ENCODE peak calls at places on chromosomes 3 and 15, in nine cellular contexts. Z is GM20000, N is tibial nerve, H is astrocyte of the spinal cord, K is progenitor cell of endocrine pancreas, G is neural progenitor cell, R is AG04450, W is mesothelial cell of epicardium, Y is AG04449. X is an unnamed sample.

GRCh38 chr3:187669675-187670504 is at the start of gene SST:
- DNase-seq in Z (no peak), N (no peak), H (peak), K (peak), G (peak), R (no peak), W (peak), Y (no peak), X (peak)

GRCh38 chr3:50411229-50411628 is 51.9 kb upstream of the TMEM115 start:
- DNase-seq in Z (no peak), N (no peak), H (no peak), K (no peak), G (no peak), R (no peak), W (no peak), Y (no peak), X (no peak)

GRCh38 chr15:93071469-93071891 is 17.5 kb downstream of the RGMA start:
- DNase-seq in Z (no peak), N (no peak), H (peak), K (no peak), G (peak), R (no peak), W (no peak), Y (no peak), X (no peak)

GRCh38 chr3:186044973-186045372 is 63.9 kb downstream of the ETV5 start:
- DNase-seq in Z (no peak), N (no peak), H (peak), K (peak), G (peak), R (peak), W (no peak), Y (no peak), X (peak)

GRCh38 chr15:57146394-57147140 is 228.1 kb downstream of the TCF12 start:
- DNase-seq in Z (peak), N (no peak), H (peak), K (no peak), G (peak), R (no peak), W (no peak), Y (no peak), X (no peak)

GRCh38 chr3:127815641-127816605 is 6.4 kb downstream of the MGLL start:
- DNase-seq in Z (no peak), N (no peak), H (no peak), K (no peak), G (no peak), R (no peak), W (no peak), Y (no peak), X (no peak)

GRCh38 chr3:58623961-58624360 is 42.6 kb downstream of the FAM3D start:
- DNase-seq in Z (no peak), N (no peak), H (no peak), K (no peak), G (no peak), R (no peak), W (no peak), Y (no peak), X (no peak)

GRCh38 chr15:79582650-79583049 is 150.5 kb downstream of the MINAR1 start:
- DNase-seq in Z (no peak), N (no peak), H (no peak), K (no peak), G (no peak), R (no peak), W (no peak), Y (no peak), X (no peak)

GRCh38 chr3:136898954-136899353 is 36.9 kb downstream of the NCK1 start:
- DNase-seq in Z (no peak), N (no peak), H (no peak), K (no peak), G (no peak), R (no peak), W (no peak), Y (no peak), X (no peak)

GRCh38 chr3:170992854-170993253 is 33.7 kb downstream of the SLC2A2 start:
- DNase-seq in Z (no peak), N (no peak), H (peak), K (no peak), G (no peak), R (no peak), W (no peak), Y (no peak), X (no peak)

GRCh38 chr3:65939184-65939583 is 99.5 kb downstream of the MAGI1 start:
- DNase-seq in Z (no peak), N (no peak), H (no peak), K (no peak), G (no peak), R (no peak), W (no peak), Y (no peak), X (no peak)

GRCh38 chr15:62163847-62164499 is 1.1 kb downstream of the C2CD4B start:
- DNase-seq in Z (no peak), N (no peak), H (no peak), K (peak), G (peak), R (no peak), W (no peak), Y (no peak), X (peak)

GRCh38 chr3:194814878-194815357 is 129.2 kb downstream of the FAM43A start:
- DNase-seq in Z (no peak), N (no peak), H (no peak), K (no peak), G (no peak), R (no peak), W (no peak), Y (no peak), X (no peak)

GRCh38 chr15:38750816-38751215 is 186.2 kb upstream of the RASGRP1 start:
- DNase-seq in Z (no peak), N (no peak), H (no peak), K (no peak), G (no peak), R (no peak), W (no peak), Y (no peak), X (no peak)

GRCh38 chr15:41934843-41935242 is 37.5 kb downstream of the EHD4 start:
- DNase-seq in Z (peak), N (no peak), H (peak), K (no peak), G (no peak), R (no peak), W (no peak), Y (no peak), X (no peak)

GRCh38 chr15:74128785-74129350 is 1.5 kb upstream of the ISLR2 start:
- DNase-seq in Z (peak), N (no peak), H (peak), K (no peak), G (peak), R (no peak), W (no peak), Y (no peak), X (no peak)

GRCh38 chr15:23497710-23498111 is 50.7 kb upstream of the GOLGA6L2 start:
- DNase-seq in Z (no peak), N (no peak), H (no peak), K (no peak), G (peak), R (no peak), W (no peak), Y (no peak), X (peak)

GRCh38 chr3:46085421-46086082 is 58.3 kb upstream of the XCR1 start:
- DNase-seq in Z (no peak), N (no peak), H (no peak), K (no peak), G (no peak), R (no peak), W (no peak), Y (no peak), X (no peak)

GRCh38 chr3:160981217-160981938 is 123.8 kb downstream of the B3GALNT1 start:
- DNase-seq in Z (peak), N (peak), H (peak), K (no peak), G (no peak), R (no peak), W (no peak), Y (no peak), X (no peak)

GRCh38 chr15:67080900-67081431 is 15.6 kb downstream of the SMAD3 start:
- DNase-seq in Z (peak), N (no peak), H (peak), K (no peak), G (no peak), R (no peak), W (no peak), Y (no peak), X (no peak)

GRCh38 chr3:4323246-4324027 is 20.3 kb downstream of the SETMAR start:
- DNase-seq in Z (no peak), N (no peak), H (no peak), K (no peak), G (no peak), R (no peak), W (no peak), Y (no peak), X (no peak)

GRCh38 chr3:46833346-46834300 is 29.6 kb downstream of the MYL3 start:
- DNase-seq in Z (no peak), N (no peak), H (no peak), K (no peak), G (no peak), R (no peak), W (no peak), Y (no peak), X (no peak)

GRCh38 chr3:12588674-12589054 is 31.8 kb downstream of the MKRN2 start:
- DNase-seq in Z (no peak), N (no peak), H (no peak), K (no peak), G (no peak), R (no peak), W (no peak), Y (no peak), X (no peak)

GRCh38 chr3:131125684-131126083 is 99.0 kb downstream of the NEK11 start:
- DNase-seq in Z (no peak), N (no peak), H (no peak), K (no peak), G (no peak), R (no peak), W (no peak), Y (no peak), X (no peak)

GRCh38 chr3:134250717-134251220 is at the start of gene RYK:
- DNase-seq in Z (peak), N (peak), H (peak), K (peak), G (peak), R (peak), W (peak), Y (no peak), X (peak)

GRCh38 chr3:168100777-168101492 is 5.2 kb upstream of the GOLIM4 start:
- DNase-seq in Z (no peak), N (no peak), H (no peak), K (no peak), G (no peak), R (no peak), W (no peak), Y (no peak), X (no peak)

GRCh38 chr3:181313379-181313778 is 323.8 kb upstream of the DNAJC19 start:
- DNase-seq in Z (no peak), N (no peak), H (no peak), K (no peak), G (no peak), R (no peak), W (no peak), Y (no peak), X (no peak)

GRCh38 chr3:149151843-149152242 is 22.4 kb downstream of the HPS3 start:
- DNase-seq in Z (no peak), N (no peak), H (peak), K (no peak), G (no peak), R (no peak), W (no peak), Y (peak), X (no peak)

GRCh38 chr15:68113273-68113672 is 59.2 kb downstream of the PIAS1 start:
- DNase-seq in Z (no peak), N (no peak), H (peak), K (no peak), G (no peak), R (no peak), W (no peak), Y (no peak), X (no peak)

GRCh38 chr3:48436855-48437254 is 3.1 kb downstream of the CCDC51 start:
- DNase-seq in Z (no peak), N (no peak), H (no peak), K (no peak), G (no peak), R (no peak), W (no peak), Y (no peak), X (no peak)

GRCh38 chr3:47577583-47578118 is 1.0 kb downstream of the CSPG5 start:
- DNase-seq in Z (no peak), N (no peak), H (no peak), K (no peak), G (peak), R (no peak), W (peak), Y (no peak), X (peak)

GRCh38 chr3:144692488-144692887 is 720.9 kb downstream of the DIPK2A start:
- DNase-seq in Z (no peak), N (no peak), H (no peak), K (no peak), G (no peak), R (no peak), W (no peak), Y (no peak), X (no peak)

GRCh38 chr15:53251998-53252397 is 461.9 kb upstream of the ONECUT1 start:
- DNase-seq in Z (no peak), N (no peak), H (no peak), K (no peak), G (no peak), R (no peak), W (no peak), Y (no peak), X (no peak)

GRCh38 chr3:129057249-129057648 is 3.3 kb upstream of the GP9 start:
- DNase-seq in Z (no peak), N (no peak), H (no peak), K (no peak), G (no peak), R (no peak), W (no peak), Y (no peak), X (no peak)

GRCh38 chr3:155743616-155744015 is 1.3 kb downstream of the PLCH1 start:
- DNase-seq in Z (peak), N (no peak), H (no peak), K (no peak), G (no peak), R (no peak), W (no peak), Y (no peak), X (no peak)

GRCh38 chr15:56098230-56098899 is 105.0 kb upstream of the NEDD4 start:
- DNase-seq in Z (no peak), N (no peak), H (no peak), K (no peak), G (no peak), R (no peak), W (no peak), Y (no peak), X (no peak)
- TF ChIP-seq CTCF in Z (no peak), N (no peak), H (no peak), K (no peak), G (no peak), R (peak), W (no peak), Y (no peak), X (no peak)

GRCh38 chr15:101152914-101153313 is 98.9 kb downstream of the CHSY1 start:
- DNase-seq in Z (no peak), N (no peak), H (no peak), K (no peak), G (peak), R (no peak), W (no peak), Y (no peak), X (peak)
- TF ChIP-seq CTCF in Z (no peak), N (no peak), H (peak), K (peak), G (peak), R (peak), W (peak), Y (peak), X (peak)

GRCh38 chr3:43223670-43224364 is 62.5 kb upstream of the SNRK start:
- DNase-seq in Z (no peak), N (no peak), H (peak), K (no peak), G (no peak), R (no peak), W (no peak), Y (no peak), X (no peak)
- TF ChIP-seq CTCF in Z (no peak), N (no peak), H (peak), K (no peak), G (peak), R (peak), W (no peak), Y (no peak), X (no peak)

GRCh38 chr3:110031975-110032374 is 694.6 kb upstream of the DPPA4 start:
- DNase-seq in Z (no peak), N (no peak), H (no peak), K (no peak), G (no peak), R (no peak), W (no peak), Y (no peak), X (no peak)
- TF ChIP-seq CTCF in Z (no peak), N (no peak), H (no peak), K (no peak), G (no peak), R (no peak), W (no peak), Y (no peak), X (no peak)

DNA sequence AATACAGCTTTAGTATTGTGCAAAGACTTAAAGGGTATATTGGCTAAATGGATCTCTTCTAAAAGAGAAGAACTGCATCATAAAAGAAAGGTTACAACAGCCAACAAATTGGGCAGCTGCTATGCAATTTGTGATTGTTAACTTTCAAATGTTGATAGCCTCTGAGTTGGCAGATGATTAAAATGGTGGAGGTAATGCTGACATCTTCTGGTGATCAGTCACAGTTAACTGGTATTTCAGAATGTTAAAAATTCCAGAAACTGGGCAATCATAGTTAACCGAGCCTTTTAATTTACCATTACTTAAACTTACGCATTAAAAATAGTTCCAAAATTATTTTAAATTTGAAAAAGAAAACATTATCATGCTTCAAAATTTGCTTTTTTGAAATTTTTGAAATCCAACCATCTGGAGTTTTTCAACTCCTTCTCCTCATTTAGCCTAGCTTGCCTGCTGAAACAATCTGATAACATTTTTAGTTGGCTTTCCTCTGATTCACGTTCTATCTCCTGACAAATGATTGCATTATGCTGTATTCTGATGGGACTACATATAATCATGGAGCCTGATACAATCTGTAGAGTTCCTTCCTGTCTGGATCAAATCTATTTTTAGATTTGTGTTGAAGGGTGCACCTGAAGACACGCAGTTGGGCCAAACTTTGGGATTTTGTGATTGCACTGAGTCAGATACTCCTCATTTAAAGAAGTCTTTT is 144.0 kb upstream of the PDZRN3 start:
- DNase-seq in Z (no peak), N (no peak), H (no peak), K (no peak), G (no peak), R (no peak), W (no peak), Y (no peak), X (no peak)
- TF ChIP-seq CTCF in Z (no peak), N (no peak), H (no peak), K (no peak), G (no peak), R (no peak), W (no peak), Y (peak), X (no peak)

GRCh38 chr3:39260957-39261356 is 18.9 kb downstream of the CX3CR1 start:
- DNase-seq in Z (peak), N (peak), H (peak), K (no peak), G (no peak), R (peak), W (no peak), Y (peak), X (no peak)
- TF ChIP-seq CTCF in Z (no peak), N (peak), H (peak), K (peak), G (no peak), R (peak), W (peak), Y (no peak), X (peak)

DNA sequence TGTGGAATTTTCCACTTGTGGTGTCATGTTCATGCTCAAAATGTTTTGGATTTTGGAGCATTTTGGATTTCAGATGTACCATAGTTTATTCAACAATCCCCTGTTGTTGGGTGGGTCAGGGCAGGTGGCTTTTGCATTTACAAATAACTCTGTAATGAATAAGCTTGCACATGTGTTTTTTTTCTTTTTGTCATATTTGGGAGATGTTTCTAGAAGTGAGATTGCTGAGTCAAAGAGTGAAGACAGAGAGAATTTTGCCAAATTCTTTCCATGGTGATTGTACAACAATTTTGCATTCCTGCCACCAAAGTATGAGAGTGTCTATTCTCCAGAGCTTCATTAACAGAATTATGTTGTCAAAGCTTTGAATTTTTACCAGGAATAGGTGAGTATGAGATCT is 62.5 kb upstream of the ADPGK start:
- DNase-seq in Z (no peak), N (no peak), H (no peak), K (no peak), G (no peak), R (no peak), W (no peak), Y (no peak), X (no peak)
- TF ChIP-seq CTCF in Z (no peak), N (no peak), H (no peak), K (no peak), G (no peak), R (no peak), W (no peak), Y (no peak), X (no peak)

GRCh38 chr15:60829416-60829815 is 350.5 kb upstream of the ICE2 start:
- DNase-seq in Z (no peak), N (no peak), H (no peak), K (no peak), G (no peak), R (no peak), W (no peak), Y (no peak), X (no peak)
- TF ChIP-seq CTCF in Z (no peak), N (no peak), H (no peak), K (no peak), G (no peak), R (no peak), W (no peak), Y (no peak), X (no peak)

GRCh38 chr15:69723404-69724097 is 270.9 kb downstream of the RPLP1 start:
- DNase-seq in Z (no peak), N (no peak), H (no peak), K (no peak), G (peak), R (no peak), W (no peak), Y (no peak), X (no peak)
- TF ChIP-seq CTCF in Z (no peak), N (no peak), H (peak), K (peak), G (peak), R (peak), W (no peak), Y (peak), X (no peak)

X was measured in neural crest cell.